ENCODE peak calls at places on chromosomes 12 and 14, in nine cellular contexts. One of them, this sample, is unnamed.

GRCh38 chr12:49535921-49536525 is 2.8 kb upstream of the KCNH3 start:
- DNase-seq in aorta: no peak
- DNase-seq in neuronal stem cell: no peak
- DNase-seq in fibroblast of lung: no peak
- DNase-seq in upper lobe of right lung: no peak
- DNase-seq in endothelial cell of umbilical vein: no peak
- DNase-seq in A549: no peak
- DNase-seq in thoracic aorta: no peak
- DNase-seq in mesenchymal stem cell: no peak
- DNase-seq in this sample: no peak

GRCh38 chr14:47200740-47201139 is 474.7 kb downstream of the MDGA2 start:
- DNase-seq in aorta: peak; percentile 21
- DNase-seq in neuronal stem cell: no peak
- DNase-seq in fibroblast of lung: no peak
- DNase-seq in upper lobe of right lung: peak; percentile 53
- DNase-seq in endothelial cell of umbilical vein: no peak
- DNase-seq in A549: no peak
- DNase-seq in thoracic aorta: no peak
- DNase-seq in mesenchymal stem cell: no peak
- DNase-seq in this sample: no peak

GRCh38 chr12:58425481-58426392 is 484.4 kb downstream of the ATP23 start:
- DNase-seq in aorta: peak; percentile 63
- DNase-seq in neuronal stem cell: peak; percentile 79
- DNase-seq in fibroblast of lung: peak; percentile 97
- DNase-seq in upper lobe of right lung: no peak
- DNase-seq in endothelial cell of umbilical vein: peak; percentile 95
- DNase-seq in A549: peak; percentile 95
- DNase-seq in thoracic aorta: no peak
- DNase-seq in mesenchymal stem cell: peak; percentile 94
- DNase-seq in this sample: no peak

GRCh38 chr12:42091769-42092168 is 52.9 kb downstream of the GXYLT1 start:
- DNase-seq in aorta: no peak
- DNase-seq in neuronal stem cell: no peak
- DNase-seq in fibroblast of lung: peak; percentile 91
- DNase-seq in upper lobe of right lung: no peak
- DNase-seq in endothelial cell of umbilical vein: no peak
- DNase-seq in A549: no peak
- DNase-seq in thoracic aorta: no peak
- DNase-seq in mesenchymal stem cell: peak; percentile 23
- DNase-seq in this sample: no peak

GRCh38 chr12:108939594-108939993 is 59.7 kb downstream of the DAO start:
- DNase-seq in aorta: no peak
- DNase-seq in neuronal stem cell: peak; percentile 4
- DNase-seq in fibroblast of lung: peak; percentile 23
- DNase-seq in upper lobe of right lung: no peak
- DNase-seq in endothelial cell of umbilical vein: peak; percentile 10
- DNase-seq in A549: peak; percentile 57
- DNase-seq in thoracic aorta: no peak
- DNase-seq in mesenchymal stem cell: peak; percentile 28
- DNase-seq in this sample: peak; percentile 22

GRCh38 chr12:65016881-65017650 is 104.0 kb downstream of the WIF1 start:
- DNase-seq in aorta: no peak
- DNase-seq in neuronal stem cell: no peak
- DNase-seq in fibroblast of lung: no peak
- DNase-seq in upper lobe of right lung: no peak
- DNase-seq in endothelial cell of umbilical vein: no peak
- DNase-seq in A549: no peak
- DNase-seq in thoracic aorta: no peak
- DNase-seq in mesenchymal stem cell: no peak
- DNase-seq in this sample: no peak

GRCh38 chr12:121036810-121037326 is 2.2 kb downstream of the OASL start:
- DNase-seq in aorta: no peak
- DNase-seq in neuronal stem cell: no peak
- DNase-seq in fibroblast of lung: peak; percentile 83
- DNase-seq in upper lobe of right lung: peak; percentile 18
- DNase-seq in endothelial cell of umbilical vein: no peak
- DNase-seq in A549: no peak
- DNase-seq in thoracic aorta: no peak
- DNase-seq in mesenchymal stem cell: peak; percentile 37
- DNase-seq in this sample: no peak

GRCh38 chr12:108635997-108636808 is 2.5 kb upstream of the SELPLG start:
- DNase-seq in aorta: no peak
- DNase-seq in neuronal stem cell: no peak
- DNase-seq in fibroblast of lung: no peak
- DNase-seq in upper lobe of right lung: no peak
- DNase-seq in endothelial cell of umbilical vein: no peak
- DNase-seq in A549: no peak
- DNase-seq in thoracic aorta: no peak
- DNase-seq in mesenchymal stem cell: no peak
- DNase-seq in this sample: no peak

GRCh38 chr14:100062602-100063001 is 2.6 kb upstream of the EVL start:
- DNase-seq in aorta: no peak
- DNase-seq in neuronal stem cell: no peak
- DNase-seq in fibroblast of lung: no peak
- DNase-seq in upper lobe of right lung: no peak
- DNase-seq in endothelial cell of umbilical vein: no peak
- DNase-seq in A549: no peak
- DNase-seq in thoracic aorta: no peak
- DNase-seq in mesenchymal stem cell: no peak
- DNase-seq in this sample: no peak

GRCh38 chr14:106506901-106507305 is 980.5 kb downstream of the TMEM121 start:
- DNase-seq in aorta: no peak
- DNase-seq in neuronal stem cell: no peak
- DNase-seq in fibroblast of lung: no peak
- DNase-seq in upper lobe of right lung: no peak
- DNase-seq in endothelial cell of umbilical vein: no peak
- DNase-seq in A549: no peak
- DNase-seq in thoracic aorta: no peak
- DNase-seq in mesenchymal stem cell: no peak
- DNase-seq in this sample: peak; percentile 51

DNA sequence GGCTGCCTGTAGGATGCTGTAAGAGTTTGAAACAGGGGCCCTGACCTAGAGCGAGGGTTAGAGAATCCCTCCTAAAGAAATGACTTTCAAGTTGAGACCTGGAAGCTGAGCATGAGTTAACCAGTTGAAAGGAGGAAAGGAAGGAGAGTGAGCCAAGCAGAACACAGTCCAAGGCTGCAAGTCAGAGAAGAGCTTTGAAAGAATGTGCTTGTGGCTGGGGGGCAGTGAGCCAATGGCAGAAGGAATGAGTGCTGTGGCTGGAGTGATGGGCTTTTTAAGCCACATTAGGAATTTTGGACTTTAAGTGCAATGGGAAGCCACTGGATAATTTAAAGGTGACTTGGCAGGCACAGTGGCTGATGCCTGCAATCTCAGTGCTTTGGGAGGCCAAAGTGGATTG is 18.1 kb downstream of the CDKN1B start:
- DNase-seq in aorta: no peak
- DNase-seq in neuronal stem cell: no peak
- DNase-seq in fibroblast of lung: peak; percentile 96
- DNase-seq in upper lobe of right lung: no peak
- DNase-seq in endothelial cell of umbilical vein: peak; percentile 14
- DNase-seq in A549: no peak
- DNase-seq in thoracic aorta: no peak
- DNase-seq in mesenchymal stem cell: peak; percentile 42
- DNase-seq in this sample: peak; percentile 38
- H3K4me3 ChIP-seq in aorta: no peak overlapping the region
- H3K4me3 ChIP-seq in neuronal stem cell: no peak overlapping the region
- H3K4me3 ChIP-seq in fibroblast of lung: peak overlapping the region; percentile 28
- H3K4me3 ChIP-seq in upper lobe of right lung: no peak overlapping the region
- H3K4me3 ChIP-seq in endothelial cell of umbilical vein: no peak overlapping the region
- H3K4me3 ChIP-seq in A549: no peak overlapping the region
- H3K4me3 ChIP-seq in thoracic aorta: peak overlapping the region; percentile 40
- H3K4me3 ChIP-seq in mesenchymal stem cell: no peak overlapping the region
- H3K4me3 ChIP-seq in this sample: no peak overlapping the region

GRCh38 chr14:103749452-103749851 is 33.8 kb downstream of the ZFYVE21 start:
- DNase-seq in aorta: no peak
- DNase-seq in neuronal stem cell: no peak
- DNase-seq in fibroblast of lung: no peak
- DNase-seq in upper lobe of right lung: no peak
- DNase-seq in endothelial cell of umbilical vein: no peak
- DNase-seq in A549: no peak
- DNase-seq in thoracic aorta: no peak
- DNase-seq in mesenchymal stem cell: peak; percentile 5
- DNase-seq in this sample: peak; percentile 61
- H3K4me1 ChIP-seq in aorta: no peaks in the 10 kb centered on the region
- H3K4me1 ChIP-seq in neuronal stem cell: no peaks in the 10 kb centered on the region
- H3K4me1 ChIP-seq in fibroblast of lung: no peaks in the 10 kb centered on the region
- H3K4me1 ChIP-seq in upper lobe of right lung: no peaks in the 10 kb centered on the region
- H3K4me1 ChIP-seq in endothelial cell of umbilical vein: peaks cover 20% of the 10 kb centered on the region
- H3K4me1 ChIP-seq in A549: peaks cover 4% of the 10 kb centered on the region
- H3K4me1 ChIP-seq in thoracic aorta: no peaks in the 10 kb centered on the region
- H3K4me1 ChIP-seq in mesenchymal stem cell: peaks cover 6% of the 10 kb centered on the region
- H3K4me1 ChIP-seq in this sample: no peaks in the 10 kb centered on the region

GRCh38 chr12:106243620-106244019 is 4.2 kb downstream of the CKAP4 start:
- DNase-seq in aorta: no peak
- DNase-seq in neuronal stem cell: no peak
- DNase-seq in fibroblast of lung: no peak
- DNase-seq in upper lobe of right lung: no peak
- DNase-seq in endothelial cell of umbilical vein: no peak
- DNase-seq in A549: no peak
- DNase-seq in thoracic aorta: no peak
- DNase-seq in mesenchymal stem cell: no peak
- DNase-seq in this sample: no peak

GRCh38 chr12:106248177-106248848 is 493 bp upstream of the CKAP4 start:
- DNase-seq in aorta: peak; percentile 77
- DNase-seq in neuronal stem cell: peak; percentile 47
- DNase-seq in fibroblast of lung: peak; percentile 76
- DNase-seq in upper lobe of right lung: peak; percentile 79
- DNase-seq in endothelial cell of umbilical vein: peak; percentile 69
- DNase-seq in A549: peak; percentile 65
- DNase-seq in thoracic aorta: no peak
- DNase-seq in mesenchymal stem cell: peak; percentile 90
- DNase-seq in this sample: peak; percentile 61

GRCh38 chr12:106247731-106248176 is at the start of gene CKAP4:
- DNase-seq in aorta: peak; percentile 89
- DNase-seq in neuronal stem cell: peak; percentile 73
- DNase-seq in fibroblast of lung: peak; percentile 85
- DNase-seq in upper lobe of right lung: peak; percentile 92
- DNase-seq in endothelial cell of umbilical vein: peak; percentile 74
- DNase-seq in A549: peak; percentile 74
- DNase-seq in thoracic aorta: no peak
- DNase-seq in mesenchymal stem cell: peak; percentile 83
- DNase-seq in this sample: peak; percentile 40

GRCh38 chr12:106246891-106247730 is 709 bp downstream of the CKAP4 start:
- DNase-seq in aorta: peak; percentile 78
- DNase-seq in neuronal stem cell: peak; percentile 59
- DNase-seq in fibroblast of lung: peak; percentile 66
- DNase-seq in upper lobe of right lung: peak; percentile 87
- DNase-seq in endothelial cell of umbilical vein: peak; percentile 65
- DNase-seq in A549: peak; percentile 54
- DNase-seq in thoracic aorta: no peak
- DNase-seq in mesenchymal stem cell: peak; percentile 74
- DNase-seq in this sample: peak; percentile 51

GRCh38 chr12:106245767-106246166 is 2.1 kb downstream of the CKAP4 start:
- DNase-seq in aorta: peak; percentile 81
- DNase-seq in neuronal stem cell: no peak
- DNase-seq in fibroblast of lung: peak; percentile 78
- DNase-seq in upper lobe of right lung: peak; percentile 87
- DNase-seq in endothelial cell of umbilical vein: peak; percentile 83
- DNase-seq in A549: peak; percentile 81
- DNase-seq in thoracic aorta: no peak
- DNase-seq in mesenchymal stem cell: peak; percentile 77
- DNase-seq in this sample: peak; percentile 75
- H3K4me3 ChIP-seq in aorta: peak overlapping the region; percentile 12
- H3K4me3 ChIP-seq in neuronal stem cell: peak overlapping the region; percentile 88
- H3K4me3 ChIP-seq in fibroblast of lung: peak overlapping the region; percentile 92
- H3K4me3 ChIP-seq in upper lobe of right lung: peak overlapping the region; percentile 88
- H3K4me3 ChIP-seq in endothelial cell of umbilical vein: peak overlapping the region; percentile 97
- H3K4me3 ChIP-seq in A549: peak overlapping the region; percentile 98
- H3K4me3 ChIP-seq in thoracic aorta: peak overlapping the region; percentile 75
- H3K4me3 ChIP-seq in mesenchymal stem cell: no peak overlapping the region
- H3K4me3 ChIP-seq in this sample: no peak overlapping the region

GRCh38 chr12:102957339-102958050 is at the start of gene ASCL1:
- DNase-seq in aorta: no peak
- DNase-seq in neuronal stem cell: no peak
- DNase-seq in fibroblast of lung: peak; percentile 33
- DNase-seq in upper lobe of right lung: no peak
- DNase-seq in endothelial cell of umbilical vein: peak; percentile 11
- DNase-seq in A549: peak; percentile 48
- DNase-seq in thoracic aorta: no peak
- DNase-seq in mesenchymal stem cell: peak; percentile 28
- DNase-seq in this sample: no peak

GRCh38 chr12:102958830-102959176 is 1.3 kb downstream of the ASCL1 start:
- DNase-seq in aorta: no peak
- DNase-seq in neuronal stem cell: no peak
- DNase-seq in fibroblast of lung: no peak
- DNase-seq in upper lobe of right lung: no peak
- DNase-seq in endothelial cell of umbilical vein: no peak
- DNase-seq in A549: no peak
- DNase-seq in thoracic aorta: no peak
- DNase-seq in mesenchymal stem cell: no peak
- DNase-seq in this sample: no peak

GRCh38 chr12:102959391-102959790 is 1.9 kb downstream of the ASCL1 start:
- DNase-seq in aorta: no peak
- DNase-seq in neuronal stem cell: no peak
- DNase-seq in fibroblast of lung: no peak
- DNase-seq in upper lobe of right lung: no peak
- DNase-seq in endothelial cell of umbilical vein: no peak
- DNase-seq in A549: no peak
- DNase-seq in thoracic aorta: no peak
- DNase-seq in mesenchymal stem cell: no peak
- DNase-seq in this sample: no peak

GRCh38 chr12:102956738-102957338 is 636 bp upstream of the ASCL1 start:
- DNase-seq in aorta: no peak
- DNase-seq in neuronal stem cell: no peak
- DNase-seq in fibroblast of lung: no peak
- DNase-seq in upper lobe of right lung: no peak
- DNase-seq in endothelial cell of umbilical vein: no peak
- DNase-seq in A549: no peak
- DNase-seq in thoracic aorta: no peak
- DNase-seq in mesenchymal stem cell: no peak
- DNase-seq in this sample: no peak

DNA sequence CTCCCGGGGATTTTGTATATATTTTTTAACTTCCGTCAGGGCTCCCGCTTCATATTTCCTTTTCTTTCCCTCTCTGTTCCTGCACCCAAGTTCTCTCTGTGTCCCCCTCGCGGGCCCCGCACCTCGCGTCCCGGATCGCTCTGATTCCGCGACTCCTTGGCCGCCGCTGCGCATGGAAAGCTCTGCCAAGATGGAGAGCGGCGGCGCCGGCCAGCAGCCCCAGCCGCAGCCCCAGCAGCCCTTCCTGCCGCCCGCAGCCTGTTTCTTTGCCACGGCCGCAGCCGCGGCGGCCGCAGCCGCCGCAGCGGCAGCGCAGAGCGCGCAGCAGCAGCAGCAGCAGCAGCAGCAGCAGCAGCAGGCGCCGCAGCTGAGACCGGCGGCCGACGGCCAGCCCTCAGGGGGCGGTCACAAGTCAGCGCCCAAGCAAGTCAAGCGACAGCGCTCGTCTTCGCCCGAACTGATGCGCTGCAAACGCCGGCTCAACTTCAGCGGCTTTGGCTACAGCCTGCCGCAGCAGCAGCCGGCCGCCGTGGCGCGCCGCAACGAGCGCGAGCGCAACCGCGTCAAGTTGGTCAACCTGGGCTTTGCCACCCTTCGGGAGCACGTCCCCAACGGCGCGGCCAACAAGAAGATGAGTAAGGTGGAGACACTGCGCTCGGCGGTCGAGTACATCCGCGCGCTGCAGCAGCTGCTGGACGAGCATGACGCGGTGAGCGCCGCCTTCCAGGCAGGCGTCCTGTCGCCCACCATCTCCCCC is 777 bp downstream of the ASCL1 start:
- DNase-seq in aorta: no peak
- DNase-seq in neuronal stem cell: peak; percentile 81
- DNase-seq in fibroblast of lung: peak; percentile 46
- DNase-seq in upper lobe of right lung: no peak
- DNase-seq in endothelial cell of umbilical vein: peak; percentile 35
- DNase-seq in A549: peak; percentile 64
- DNase-seq in thoracic aorta: no peak
- DNase-seq in mesenchymal stem cell: peak; percentile 36
- DNase-seq in this sample: no peak
- H3K4me1 ChIP-seq in aorta: no peaks in the 10 kb centered on the region
- H3K4me1 ChIP-seq in neuronal stem cell: peaks cover 16% of the 10 kb centered on the region
- H3K4me1 ChIP-seq in fibroblast of lung: no peaks in the 10 kb centered on the region
- H3K4me1 ChIP-seq in upper lobe of right lung: peaks cover 8% of the 10 kb centered on the region
- H3K4me1 ChIP-seq in endothelial cell of umbilical vein: peaks cover 4% of the 10 kb centered on the region
- H3K4me1 ChIP-seq in A549: no peaks in the 10 kb centered on the region
- H3K4me1 ChIP-seq in thoracic aorta: peaks cover 20% of the 10 kb centered on the region
- H3K4me1 ChIP-seq in mesenchymal stem cell: peaks cover 26% of the 10 kb centered on the region
- H3K4me1 ChIP-seq in this sample: no peaks in the 10 kb centered on the region